ENCODE peak calls at places on chromosomes 11 and 22, in eight cellular contexts. E is C1 segment of cervical spinal cord; D is CD4-positive, alpha-beta memory T cell; W is epithelial cell of esophagus; P is SJSA1; G is HS-27A; A is testis; J is NCI-H345. M is an unnamed sample.

GRCh38 chr22:50027639-50028537 is 15.3 kb upstream of the IL17REL start:
- DNase-seq in E (no peak), D (peak; percentile 39), W (peak; percentile 53), P (no peak), G (no peak), A (no peak), J (no peak), M (peak; percentile 37)

GRCh38 chr11:75492181-75492820 is 33.4 kb downstream of the GDPD5 start:
- DNase-seq in E (no peak), D (peak; percentile 29), W (peak; percentile 62), P (no peak), G (no peak), A (no peak), J (no peak), M (peak; percentile 56)

GRCh38 chr22:37806409-37807338 is 1.1 kb upstream of the GCAT start:
- DNase-seq in E (no peak), D (no peak), W (peak; percentile 40), P (no peak), G (no peak), A (peak; percentile 49), J (peak; percentile 31), M (no peak)

GRCh38 chr22:41770715-41771452 is 29.6 kb upstream of the CCDC134 start:
- DNase-seq in E (no peak), D (no peak), W (peak; percentile 82), P (no peak), G (no peak), A (no peak), J (no peak), M (no peak)

GRCh38 chr22:27723708-27724107 is 77.8 kb downstream of the MN1 start:
- DNase-seq in E (no peak), D (no peak), W (no peak), P (no peak), G (no peak), A (no peak), J (no peak), M (no peak)

GRCh38 chr22:40178417-40179409 is 988 bp downstream of the TNRC6B start:
- DNase-seq in E (peak; percentile 13), D (peak; percentile 20), W (peak; percentile 39), P (peak; percentile 68), G (no peak), A (peak; percentile 57), J (peak; percentile 27), M (peak; percentile 13)

GRCh38 chr11:60169264-60169915 is 13.5 kb downstream of the MS4A6A start:
- DNase-seq in E (no peak), D (no peak), W (peak; percentile 97), P (peak; percentile 16), G (peak; percentile 23), A (peak; percentile 31), J (no peak), M (no peak)

GRCh38 chr11:63756919-63757761 is 11.4 kb downstream of the ZFTA start:
- DNase-seq in E (no peak), D (no peak), W (no peak), P (no peak), G (no peak), A (no peak), J (no peak), M (no peak)